ENCODE peak calls at places on chromosomes 12 and 14, in four cellular contexts. One of them, this sample, is unnamed.

GRCh38 chr12:63917864-63918742 is 73.6 kb downstream of the SRGAP1 start:
- DNase-seq in activated CD4-positive, alpha-beta T cell treated with anti-CD3 and anti-CD28 coated beads, Interleukin-2, amount 50 U/mL, for 48 hours: no peak
- DNase-seq in skeletal muscle cell: peak
- DNase-seq in RPMI7951: peak
- DNase-seq in this sample: no peak

GRCh38 chr14:90704362-90705051 is 111.7 kb downstream of the TTC7B start:
- DNase-seq in RPMI7951: no peak
- DNase-seq in skeletal muscle cell: no peak
- DNase-seq in activated CD4-positive, alpha-beta T cell treated with anti-CD3 and anti-CD28 coated beads, Interleukin-2, amount 50 U/mL, for 48 hours: no peak
- DNase-seq in this sample: no peak

GRCh38 chr14:21084988-21085853 is 13.2 kb downstream of the ZNF219 start:
- DNase-seq in skeletal muscle cell: no peak
- DNase-seq in activated CD4-positive, alpha-beta T cell treated with anti-CD3 and anti-CD28 coated beads, Interleukin-2, amount 50 U/mL, for 48 hours: no peak
- DNase-seq in RPMI7951: peak
- DNase-seq in this sample: no peak

GRCh38 chr12:79848321-79848720 is 86.6 kb downstream of the PPP1R12A start:
- DNase-seq in RPMI7951: no peak
- DNase-seq in skeletal muscle cell: no peak
- DNase-seq in activated CD4-positive, alpha-beta T cell treated with anti-CD3 and anti-CD28 coated beads, Interleukin-2, amount 50 U/mL, for 48 hours: no peak
- DNase-seq in this sample: no peak

GRCh38 chr12:47234576-47235141 is 154.9 kb upstream of the AMIGO2 start:
- DNase-seq in RPMI7951: no peak
- DNase-seq in skeletal muscle cell: no peak
- DNase-seq in activated CD4-positive, alpha-beta T cell treated with anti-CD3 and anti-CD28 coated beads, Interleukin-2, amount 50 U/mL, for 48 hours: no peak
- DNase-seq in this sample: no peak

GRCh38 chr12:102421801-102422583 is 58.4 kb downstream of the IGF1 start:
- DNase-seq in activated CD4-positive, alpha-beta T cell treated with anti-CD3 and anti-CD28 coated beads, Interleukin-2, amount 50 U/mL, for 48 hours: no peak
- DNase-seq in RPMI7951: no peak
- DNase-seq in skeletal muscle cell: no peak
- DNase-seq in this sample: no peak

GRCh38 chr14:19878029-19878642 is 3.2 kb downstream of the OR4K2 start:
- DNase-seq in activated CD4-positive, alpha-beta T cell treated with anti-CD3 and anti-CD28 coated beads, Interleukin-2, amount 50 U/mL, for 48 hours: no peak
- DNase-seq in RPMI7951: peak
- DNase-seq in skeletal muscle cell: no peak
- DNase-seq in this sample: no peak

GRCh38 chr12:132173135-132174014 is 29.1 kb downstream of the NOC4L start:
- DNase-seq in skeletal muscle cell: no peak
- DNase-seq in RPMI7951: no peak
- DNase-seq in activated CD4-positive, alpha-beta T cell treated with anti-CD3 and anti-CD28 coated beads, Interleukin-2, amount 50 U/mL, for 48 hours: no peak
- DNase-seq in this sample: no peak

GRCh38 chr12:89247962-89248361 is 104.3 kb downstream of the DUSP6 start:
- DNase-seq in RPMI7951: peak
- DNase-seq in skeletal muscle cell: no peak
- DNase-seq in activated CD4-positive, alpha-beta T cell treated with anti-CD3 and anti-CD28 coated beads, Interleukin-2, amount 50 U/mL, for 48 hours: no peak
- DNase-seq in this sample: no peak

GRCh38 chr12:126668961-126669360 is 1598.0 kb upstream of the TMEM132C start:
- DNase-seq in activated CD4-positive, alpha-beta T cell treated with anti-CD3 and anti-CD28 coated beads, Interleukin-2, amount 50 U/mL, for 48 hours: no peak
- DNase-seq in RPMI7951: peak
- DNase-seq in skeletal muscle cell: peak
- DNase-seq in this sample: no peak

GRCh38 chr12:93572712-93573551 is 457 bp downstream of the SOCS2 start:
- DNase-seq in activated CD4-positive, alpha-beta T cell treated with anti-CD3 and anti-CD28 coated beads, Interleukin-2, amount 50 U/mL, for 48 hours: peak
- DNase-seq in skeletal muscle cell: no peak
- DNase-seq in RPMI7951: no peak
- DNase-seq in this sample: peak

GRCh38 chr12:32482226-32482625 is 82.9 kb downstream of the FGD4 start:
- DNase-seq in RPMI7951: no peak
- DNase-seq in activated CD4-positive, alpha-beta T cell treated with anti-CD3 and anti-CD28 coated beads, Interleukin-2, amount 50 U/mL, for 48 hours: no peak
- DNase-seq in skeletal muscle cell: no peak
- DNase-seq in this sample: no peak

GRCh38 chr12:47361389-47362031 is 281.8 kb upstream of the AMIGO2 start:
- DNase-seq in skeletal muscle cell: no peak
- DNase-seq in activated CD4-positive, alpha-beta T cell treated with anti-CD3 and anti-CD28 coated beads, Interleukin-2, amount 50 U/mL, for 48 hours: peak
- DNase-seq in RPMI7951: peak
- DNase-seq in this sample: no peak

GRCh38 chr12:62632521-62632920 is 165.9 kb downstream of the MON2 start:
- DNase-seq in skeletal muscle cell: no peak
- DNase-seq in activated CD4-positive, alpha-beta T cell treated with anti-CD3 and anti-CD28 coated beads, Interleukin-2, amount 50 U/mL, for 48 hours: no peak
- DNase-seq in RPMI7951: peak
- DNase-seq in this sample: peak

GRCh38 chr12:123748661-123749060 is 13.4 kb upstream of the DNAH10 start:
- DNase-seq in skeletal muscle cell: peak
- DNase-seq in RPMI7951: peak
- DNase-seq in activated CD4-positive, alpha-beta T cell treated with anti-CD3 and anti-CD28 coated beads, Interleukin-2, amount 50 U/mL, for 48 hours: no peak
- DNase-seq in this sample: no peak

GRCh38 chr12:75587340-75588106 is 76.1 kb upstream of the KRR1 start:
- DNase-seq in activated CD4-positive, alpha-beta T cell treated with anti-CD3 and anti-CD28 coated beads, Interleukin-2, amount 50 U/mL, for 48 hours: no peak
- DNase-seq in skeletal muscle cell: no peak
- DNase-seq in RPMI7951: peak
- DNase-seq in this sample: no peak

GRCh38 chr14:104686624-104687517 is 2.5 kb upstream of the INF2 start:
- DNase-seq in activated CD4-positive, alpha-beta T cell treated with anti-CD3 and anti-CD28 coated beads, Interleukin-2, amount 50 U/mL, for 48 hours: no peak
- DNase-seq in RPMI7951: no peak
- DNase-seq in skeletal muscle cell: no peak
- DNase-seq in this sample: no peak

GRCh38 chr14:33933386-33933934 is 17.4 kb downstream of the EGLN3 start:
- DNase-seq in skeletal muscle cell: no peak
- DNase-seq in RPMI7951: peak
- DNase-seq in activated CD4-positive, alpha-beta T cell treated with anti-CD3 and anti-CD28 coated beads, Interleukin-2, amount 50 U/mL, for 48 hours: no peak
- DNase-seq in this sample: no peak

GRCh38 chr12:129776977-129777667 is 126.7 kb downstream of the TMEM132D start:
- DNase-seq in activated CD4-positive, alpha-beta T cell treated with anti-CD3 and anti-CD28 coated beads, Interleukin-2, amount 50 U/mL, for 48 hours: no peak
- DNase-seq in skeletal muscle cell: no peak
- DNase-seq in RPMI7951: no peak
- DNase-seq in this sample: no peak

GRCh38 chr14:55535521-55536207 is 44.3 kb upstream of the KTN1 start:
- DNase-seq in skeletal muscle cell: no peak
- DNase-seq in RPMI7951: no peak
- DNase-seq in activated CD4-positive, alpha-beta T cell treated with anti-CD3 and anti-CD28 coated beads, Interleukin-2, amount 50 U/mL, for 48 hours: no peak
- DNase-seq in this sample: no peak

GRCh38 chr12:70070494-70071007 is 172.7 kb upstream of the CNOT2 start:
- DNase-seq in RPMI7951: no peak
- DNase-seq in activated CD4-positive, alpha-beta T cell treated with anti-CD3 and anti-CD28 coated beads, Interleukin-2, amount 50 U/mL, for 48 hours: no peak
- DNase-seq in skeletal muscle cell: peak
- DNase-seq in this sample: no peak

GRCh38 chr12:45050751-45051489 is at the start of gene DBX2:
- DNase-seq in skeletal muscle cell: no peak
- DNase-seq in activated CD4-positive, alpha-beta T cell treated with anti-CD3 and anti-CD28 coated beads, Interleukin-2, amount 50 U/mL, for 48 hours: no peak
- DNase-seq in RPMI7951: no peak
- DNase-seq in this sample: peak

GRCh38 chr14:32382704-32383103 is 53.6 kb downstream of the AKAP6 start:
- DNase-seq in RPMI7951: peak
- DNase-seq in activated CD4-positive, alpha-beta T cell treated with anti-CD3 and anti-CD28 coated beads, Interleukin-2, amount 50 U/mL, for 48 hours: no peak
- DNase-seq in skeletal muscle cell: no peak
- DNase-seq in this sample: no peak

GRCh38 chr12:68792952-68793351 is 15.0 kb upstream of the MDM2 start:
- DNase-seq in activated CD4-positive, alpha-beta T cell treated with anti-CD3 and anti-CD28 coated beads, Interleukin-2, amount 50 U/mL, for 48 hours: no peak
- DNase-seq in RPMI7951: peak
- DNase-seq in skeletal muscle cell: no peak
- DNase-seq in this sample: no peak

This sample was measured in ecto neural progenitor cell.